ENCODE peak calls at places on chromosomes 6 and 20, in four cellular contexts. V is endodermal cell, O is HepG2, T is HCT116. S is an unnamed sample.
A peak's percentile ranks its signal among the peaks of the same experiment; 100 is the strongest.

GRCh38 chr6:156909212-156910010 is 132.2 kb downstream of the ARID1B start:
- DNase-seq in V (no peak), O (no peak), T (no peak), S (no peak)

GRCh38 chr20:59794555-59794954 is 138.9 kb downstream of the SYCP2 start:
- DNase-seq in V (no peak), T (no peak), O (no peak), S (no peak)

GRCh38 chr6:16090452-16090851 is 38.4 kb upstream of the MYLIP start:
- DNase-seq in V (no peak), O (no peak), T (no peak), S (no peak)

GRCh38 chr6:24340998-24341934 is 16.6 kb downstream of the DCDC2 start:
- DNase-seq in T (no peak), V (no peak), O (peak; percentile 100), S (peak; percentile 32)

GRCh38 chr6:118965354-118965753 is 30.4 kb upstream of the MCM9 start:
- DNase-seq in V (no peak), O (peak; percentile 18), T (no peak), S (no peak)

GRCh38 chr6:15551798-15552197 is 111.0 kb downstream of the DTNBP1 start:
- DNase-seq in V (peak; percentile 58), T (no peak), O (no peak), S (no peak)

GRCh38 chr20:38172344-38172743 is 7.3 kb upstream of the TGM2 start:
- DNase-seq in V (no peak), T (no peak), O (peak; percentile 48), S (peak; percentile 66)

GRCh38 chr6:162726997-162727346 is 594 bp downstream of the PRKN start:
- DNase-seq in O (no peak), V (no peak), T (no peak), S (peak; percentile 40)

GRCh38 chr6:30200551-30201281 is 12.5 kb downstream of the TRIM26 start:
- DNase-seq in O (no peak), T (no peak), V (no peak), S (no peak)

GRCh38 chr6:1310628-1311399 is 1.1 kb upstream of the FOXQ1 start:
- DNase-seq in V (peak; percentile 87), T (peak; percentile 16), O (peak; percentile 89), S (peak; percentile 46)
- H3K27ac ChIP-seq in V (no peak overlapping the region), T (no peak overlapping the region), O (peak overlapping the region; percentile 97), S (no peak overlapping the region)

GRCh38 chr20:61932199-61932592 is 133.5 kb downstream of the TAF4 start:
- DNase-seq in O (no peak), V (no peak), T (no peak), S (no peak)

GRCh38 chr20:61930776-61931475 is 134.8 kb downstream of the TAF4 start:
- DNase-seq in T (no peak), V (no peak), O (no peak), S (no peak)

GRCh38 chr20:61929561-61929960 is 136.1 kb downstream of the TAF4 start:
- DNase-seq in V (no peak), T (no peak), O (no peak), S (no peak)

GRCh38 chr20:61931476-61932198 is 134.0 kb downstream of the TAF4 start:
- DNase-seq in T (no peak), O (no peak), V (no peak), S (no peak)

DNA sequence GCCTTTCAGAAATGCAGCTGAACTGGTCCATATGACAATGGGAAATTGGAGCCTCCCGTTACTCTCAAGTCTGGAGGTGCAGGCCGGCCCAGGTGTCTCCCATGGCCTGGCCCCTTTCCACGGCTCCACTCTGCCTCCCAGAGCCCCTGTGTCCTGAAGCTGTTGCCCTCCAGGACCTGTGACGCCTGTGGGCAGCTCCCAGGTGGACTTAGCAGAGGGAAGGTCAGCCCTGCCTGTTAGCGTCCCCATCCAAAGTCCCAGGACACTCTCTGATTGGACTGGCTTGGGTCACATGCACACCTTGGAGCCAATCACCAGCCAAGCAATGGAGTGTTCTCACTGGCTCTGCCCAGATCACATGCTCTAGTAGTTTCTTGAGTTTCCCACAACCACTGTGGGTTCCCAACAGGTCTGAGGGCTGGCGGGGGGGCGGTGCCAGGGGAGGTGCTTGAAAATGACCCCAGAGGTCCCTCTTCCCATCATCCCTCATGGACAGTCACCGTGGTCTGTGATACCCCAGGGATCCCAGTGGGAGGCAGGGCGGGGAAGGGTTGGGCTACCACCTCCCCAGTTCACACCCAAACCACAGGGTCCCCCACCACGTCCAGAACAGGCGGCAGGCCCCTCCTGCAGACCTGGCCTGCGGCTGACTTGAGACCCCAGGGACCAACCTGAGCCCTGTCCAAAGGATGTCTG is 135.6 kb downstream of the TAF4 start:
- DNase-seq in T (no peak), O (no peak), V (no peak), S (no peak)
- H3K9ac ChIP-seq in T (no peak overlapping the region), O (no peak overlapping the region), V (no peak overlapping the region), S (no peak overlapping the region)

DNA sequence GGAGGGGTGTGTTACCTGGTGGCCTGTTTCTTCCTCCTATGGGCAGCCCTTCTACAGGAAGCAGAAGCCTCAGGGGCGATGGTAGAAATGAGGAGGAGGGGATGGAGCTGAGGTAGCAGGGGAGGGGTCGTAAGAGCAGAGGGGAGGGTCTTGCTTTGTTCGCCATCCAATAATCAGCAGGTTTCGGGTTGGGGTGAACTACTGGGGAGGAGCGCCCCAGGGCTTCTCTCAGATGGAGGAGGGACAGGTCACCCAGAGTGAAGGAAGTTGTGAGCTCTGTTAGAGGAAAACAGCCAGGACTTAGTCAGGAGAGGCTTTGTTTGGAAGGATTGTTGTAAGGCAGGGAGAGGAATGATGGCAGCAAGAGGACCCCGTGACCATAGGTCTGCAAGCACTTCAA is 1.4 kb upstream of the CCR6 start:
- DNase-seq in T (no peak), V (no peak), O (no peak), S (no peak)
- H3K4me3 ChIP-seq in T (no peak overlapping the region), V (no peak overlapping the region), O (no peak overlapping the region), S (no peak overlapping the region)

GRCh38 chr6:165664553-165665383 is 1.7 kb upstream of the PDE10A start:
- DNase-seq in V (no peak), T (no peak), O (no peak), S (no peak)
- H3K27ac ChIP-seq in V (no peak overlapping the region), T (no peak overlapping the region), O (no peak overlapping the region), S (no peak overlapping the region)

GRCh38 chr20:53655909-53656652 is 62.4 kb upstream of the ZNF217 start:
- DNase-seq in O (no peak), V (no peak), T (no peak), S (peak; percentile 68)

GRCh38 chr20:53654932-53655674 is 61.5 kb upstream of the ZNF217 start:
- DNase-seq in V (no peak), O (no peak), T (no peak), S (peak; percentile 26)

GRCh38 chr20:53656653-53657288 is 63.1 kb upstream of the ZNF217 start:
- DNase-seq in V (no peak), T (no peak), O (no peak), S (peak; percentile 84)

GRCh38 chr20:53652090-53652858 is 58.6 kb upstream of the ZNF217 start:
- DNase-seq in O (peak; percentile 97), V (no peak), T (no peak), S (no peak)

DNA sequence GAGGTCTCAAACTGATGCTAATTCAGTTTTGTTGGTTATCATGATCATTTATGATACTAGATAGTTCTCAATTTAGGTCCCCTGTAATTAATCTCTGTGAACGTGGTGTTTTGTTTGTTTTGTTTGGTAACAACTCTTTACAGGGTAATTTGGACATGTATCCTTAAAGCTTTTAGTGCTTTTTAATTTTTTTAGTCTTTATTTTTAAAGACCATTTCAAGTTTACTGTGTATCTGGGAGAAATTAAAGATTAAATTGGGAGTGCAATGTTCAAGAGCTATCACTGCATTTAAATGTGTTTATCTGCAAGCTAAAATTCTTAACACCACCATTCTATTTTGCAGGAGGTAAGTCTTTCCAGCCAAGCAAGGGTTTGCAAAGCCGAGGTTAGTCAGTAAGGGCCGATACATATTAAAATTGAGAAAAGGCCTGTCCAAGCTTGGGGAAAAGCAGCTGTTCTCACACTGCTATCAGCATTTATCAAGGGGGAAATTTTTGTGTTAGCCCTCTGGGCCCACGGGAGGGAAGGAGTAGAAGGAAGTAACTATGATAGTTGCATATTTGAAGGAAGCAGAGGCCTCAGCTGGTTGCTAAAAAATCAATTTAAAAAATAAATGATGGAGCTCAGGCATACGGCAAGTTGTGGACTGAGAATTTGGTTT is 59.4 kb upstream of the ZNF217 start:
- DNase-seq in O (no peak), V (no peak), T (no peak), S (no peak)
- H3K9ac ChIP-seq in O (peak overlapping the region; percentile 74), V (no peak overlapping the region), T (no peak overlapping the region), S (no peak overlapping the region)

DNA sequence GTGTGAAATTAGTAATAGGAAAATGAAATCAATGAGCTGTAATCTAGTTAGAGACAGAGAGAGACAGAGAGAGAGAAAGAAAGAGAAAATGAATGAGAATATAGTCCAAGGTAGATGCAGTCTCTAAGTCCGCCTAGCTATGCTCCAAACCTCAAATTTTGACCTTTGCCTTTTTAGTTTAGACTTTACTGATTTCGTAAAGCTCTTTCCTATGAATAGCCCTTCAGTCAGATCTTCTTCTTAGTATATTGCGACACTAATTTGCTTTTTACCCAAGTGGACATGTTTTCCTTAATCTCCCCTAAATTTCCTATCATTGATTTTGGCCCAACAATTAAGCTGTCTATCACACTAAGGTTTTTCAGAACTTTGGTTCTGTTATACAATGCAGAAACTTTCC is 49.5 kb downstream of the TFAP2D start:
- DNase-seq in O (no peak), V (no peak), T (no peak), S (peak; percentile 2)
- H3K4me3 ChIP-seq in O (no peak overlapping the region), V (no peak overlapping the region), T (no peak overlapping the region), S (no peak overlapping the region)

DNA sequence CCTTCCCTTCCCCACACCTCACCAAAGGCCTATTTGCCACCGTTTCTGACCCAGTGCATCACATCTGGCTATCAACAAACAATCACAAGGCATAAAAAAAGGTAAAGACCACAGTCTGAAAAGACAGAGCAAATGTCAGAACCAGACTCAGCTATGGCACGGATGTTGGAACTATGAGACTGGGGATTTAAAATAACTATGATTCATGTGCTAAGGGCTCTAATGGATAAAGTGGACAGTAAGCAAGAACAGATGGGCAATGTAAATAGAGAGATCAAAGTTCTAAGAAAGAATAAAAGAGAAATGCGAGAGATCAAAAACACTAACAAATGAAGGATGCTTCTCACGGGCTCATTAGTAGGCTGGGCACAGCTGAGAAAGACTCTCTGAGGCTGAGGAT is 99.5 kb downstream of the LAMP5 start:
- DNase-seq in V (no peak), T (no peak), O (no peak), S (no peak)
- H3K27ac ChIP-seq in V (no peak overlapping the region), T (no peak overlapping the region), O (no peak overlapping the region), S (no peak overlapping the region)

GRCh38 chr6:149925253-149925973 is 2.5 kb upstream of the RAET1G start:
- DNase-seq in T (no peak), V (peak; percentile 58), O (no peak), S (peak; percentile 66)
- H3K9ac ChIP-seq in T (no peak overlapping the region), V (no peak overlapping the region), O (peak overlapping the region; percentile 16), S (peak overlapping the region; percentile 75)

S was measured in GM23248.